ENCODE peak calls at places on chromosomes 3 and 15, in five cellular contexts. One of them, this sample, is unnamed.

GRCh38 chr15:52076889-52077781 is 35.4 kb downstream of the BCL2L10 start:
- DNase-seq in SK-N-DZ: no peak
- DNase-seq in stimulated activated CD8-positive, alpha-beta memory T cell treated with anti-CD3 and anti-CD28 coated beads, Interleukin-15, amount 100 ng/mL, for 4 hours: no peak
- DNase-seq in left ventricle myocardium superior: no peak
- DNase-seq in stimulated activated CD4-positive, alpha-beta T cell treated with anti-CD3 and anti-CD28 coated beads, Interleukin-2, amount 100 ng/mL, for 48 hours: no peak
- DNase-seq in this sample: no peak

GRCh38 chr3:27632431-27633223 is 89.5 kb downstream of the EOMES start:
- DNase-seq in stimulated activated CD4-positive, alpha-beta T cell treated with anti-CD3 and anti-CD28 coated beads, Interleukin-2, amount 100 ng/mL, for 48 hours: peak; percentile 30
- DNase-seq in stimulated activated CD8-positive, alpha-beta memory T cell treated with anti-CD3 and anti-CD28 coated beads, Interleukin-15, amount 100 ng/mL, for 4 hours: peak; percentile 23
- DNase-seq in left ventricle myocardium superior: peak; percentile 70
- DNase-seq in SK-N-DZ: peak; percentile 31
- DNase-seq in this sample: peak; percentile 4

GRCh38 chr15:67076147-67076843 is 10.9 kb downstream of the SMAD3 start:
- DNase-seq in stimulated activated CD8-positive, alpha-beta memory T cell treated with anti-CD3 and anti-CD28 coated beads, Interleukin-15, amount 100 ng/mL, for 4 hours: no peak
- DNase-seq in left ventricle myocardium superior: no peak
- DNase-seq in stimulated activated CD4-positive, alpha-beta T cell treated with anti-CD3 and anti-CD28 coated beads, Interleukin-2, amount 100 ng/mL, for 48 hours: no peak
- DNase-seq in SK-N-DZ: no peak
- DNase-seq in this sample: no peak

GRCh38 chr3:140859592-140860336 is 81.9 kb upstream of the SLC25A36 start:
- DNase-seq in left ventricle myocardium superior: no peak
- DNase-seq in SK-N-DZ: no peak
- DNase-seq in stimulated activated CD8-positive, alpha-beta memory T cell treated with anti-CD3 and anti-CD28 coated beads, Interleukin-15, amount 100 ng/mL, for 4 hours: no peak
- DNase-seq in stimulated activated CD4-positive, alpha-beta T cell treated with anti-CD3 and anti-CD28 coated beads, Interleukin-2, amount 100 ng/mL, for 48 hours: no peak
- DNase-seq in this sample: no peak

GRCh38 chr15:57962887-57963286 is 102.6 kb downstream of the ALDH1A2 start:
- DNase-seq in stimulated activated CD4-positive, alpha-beta T cell treated with anti-CD3 and anti-CD28 coated beads, Interleukin-2, amount 100 ng/mL, for 48 hours: no peak
- DNase-seq in SK-N-DZ: no peak
- DNase-seq in left ventricle myocardium superior: no peak
- DNase-seq in stimulated activated CD8-positive, alpha-beta memory T cell treated with anti-CD3 and anti-CD28 coated beads, Interleukin-15, amount 100 ng/mL, for 4 hours: no peak
- DNase-seq in this sample: no peak

GRCh38 chr15:57458255-57458850 is 82.0 kb downstream of the CGNL1 start:
- DNase-seq in stimulated activated CD8-positive, alpha-beta memory T cell treated with anti-CD3 and anti-CD28 coated beads, Interleukin-15, amount 100 ng/mL, for 4 hours: no peak
- DNase-seq in SK-N-DZ: peak; percentile 41
- DNase-seq in left ventricle myocardium superior: no peak
- DNase-seq in stimulated activated CD4-positive, alpha-beta T cell treated with anti-CD3 and anti-CD28 coated beads, Interleukin-2, amount 100 ng/mL, for 48 hours: no peak
- DNase-seq in this sample: no peak

GRCh38 chr3:40432793-40433192 is 24.3 kb upstream of the RPL14 start:
- DNase-seq in left ventricle myocardium superior: no peak
- DNase-seq in stimulated activated CD4-positive, alpha-beta T cell treated with anti-CD3 and anti-CD28 coated beads, Interleukin-2, amount 100 ng/mL, for 48 hours: no peak
- DNase-seq in stimulated activated CD8-positive, alpha-beta memory T cell treated with anti-CD3 and anti-CD28 coated beads, Interleukin-15, amount 100 ng/mL, for 4 hours: no peak
- DNase-seq in SK-N-DZ: no peak
- DNase-seq in this sample: no peak

GRCh38 chr15:78671626-78672211 is 30.7 kb upstream of the CHRNB4 start:
- DNase-seq in stimulated activated CD4-positive, alpha-beta T cell treated with anti-CD3 and anti-CD28 coated beads, Interleukin-2, amount 100 ng/mL, for 48 hours: no peak
- DNase-seq in SK-N-DZ: peak; percentile 100
- DNase-seq in left ventricle myocardium superior: no peak
- DNase-seq in stimulated activated CD8-positive, alpha-beta memory T cell treated with anti-CD3 and anti-CD28 coated beads, Interleukin-15, amount 100 ng/mL, for 4 hours: no peak
- DNase-seq in this sample: no peak

GRCh38 chr3:170467007-170467406 is 48.3 kb downstream of the CLDN11 start:
- DNase-seq in SK-N-DZ: no peak
- DNase-seq in left ventricle myocardium superior: no peak
- DNase-seq in stimulated activated CD8-positive, alpha-beta memory T cell treated with anti-CD3 and anti-CD28 coated beads, Interleukin-15, amount 100 ng/mL, for 4 hours: no peak
- DNase-seq in stimulated activated CD4-positive, alpha-beta T cell treated with anti-CD3 and anti-CD28 coated beads, Interleukin-2, amount 100 ng/mL, for 48 hours: no peak
- DNase-seq in this sample: no peak

GRCh38 chr15:57873564-57874209 is 167.2 kb downstream of the POLR2M start:
- DNase-seq in left ventricle myocardium superior: no peak
- DNase-seq in stimulated activated CD8-positive, alpha-beta memory T cell treated with anti-CD3 and anti-CD28 coated beads, Interleukin-15, amount 100 ng/mL, for 4 hours: no peak
- DNase-seq in stimulated activated CD4-positive, alpha-beta T cell treated with anti-CD3 and anti-CD28 coated beads, Interleukin-2, amount 100 ng/mL, for 48 hours: no peak
- DNase-seq in SK-N-DZ: no peak
- DNase-seq in this sample: no peak

GRCh38 chr15:23506762-23507161 is 58.7 kb upstream of the MKRN3 start:
- DNase-seq in left ventricle myocardium superior: no peak
- DNase-seq in stimulated activated CD8-positive, alpha-beta memory T cell treated with anti-CD3 and anti-CD28 coated beads, Interleukin-15, amount 100 ng/mL, for 4 hours: no peak
- DNase-seq in stimulated activated CD4-positive, alpha-beta T cell treated with anti-CD3 and anti-CD28 coated beads, Interleukin-2, amount 100 ng/mL, for 48 hours: no peak
- DNase-seq in SK-N-DZ: no peak
- DNase-seq in this sample: no peak

GRCh38 chr15:40092416-40093223 is 16.1 kb downstream of the BMF start:
- DNase-seq in SK-N-DZ: no peak
- DNase-seq in left ventricle myocardium superior: peak; percentile 83
- DNase-seq in stimulated activated CD8-positive, alpha-beta memory T cell treated with anti-CD3 and anti-CD28 coated beads, Interleukin-15, amount 100 ng/mL, for 4 hours: no peak
- DNase-seq in stimulated activated CD4-positive, alpha-beta T cell treated with anti-CD3 and anti-CD28 coated beads, Interleukin-2, amount 100 ng/mL, for 48 hours: no peak
- DNase-seq in this sample: no peak

GRCh38 chr3:59367150-59367549 is 317.3 kb upstream of the CFAP20DC start:
- DNase-seq in stimulated activated CD8-positive, alpha-beta memory T cell treated with anti-CD3 and anti-CD28 coated beads, Interleukin-15, amount 100 ng/mL, for 4 hours: no peak
- DNase-seq in stimulated activated CD4-positive, alpha-beta T cell treated with anti-CD3 and anti-CD28 coated beads, Interleukin-2, amount 100 ng/mL, for 48 hours: no peak
- DNase-seq in left ventricle myocardium superior: no peak
- DNase-seq in SK-N-DZ: no peak
- DNase-seq in this sample: no peak

GRCh38 chr3:76199382-76199781 is 414.0 kb upstream of the ZNF717 start:
- DNase-seq in left ventricle myocardium superior: no peak
- DNase-seq in stimulated activated CD8-positive, alpha-beta memory T cell treated with anti-CD3 and anti-CD28 coated beads, Interleukin-15, amount 100 ng/mL, for 4 hours: no peak
- DNase-seq in stimulated activated CD4-positive, alpha-beta T cell treated with anti-CD3 and anti-CD28 coated beads, Interleukin-2, amount 100 ng/mL, for 48 hours: no peak
- DNase-seq in SK-N-DZ: no peak
- DNase-seq in this sample: no peak

GRCh38 chr3:29696311-29696710 is 415.4 kb downstream of the RBMS3 start:
- DNase-seq in stimulated activated CD4-positive, alpha-beta T cell treated with anti-CD3 and anti-CD28 coated beads, Interleukin-2, amount 100 ng/mL, for 48 hours: no peak
- DNase-seq in stimulated activated CD8-positive, alpha-beta memory T cell treated with anti-CD3 and anti-CD28 coated beads, Interleukin-15, amount 100 ng/mL, for 4 hours: no peak
- DNase-seq in SK-N-DZ: no peak
- DNase-seq in left ventricle myocardium superior: no peak
- DNase-seq in this sample: no peak

GRCh38 chr3:87553058-87553457 is 276.7 kb upstream of the POU1F1 start:
- DNase-seq in SK-N-DZ: no peak
- DNase-seq in left ventricle myocardium superior: no peak
- DNase-seq in stimulated activated CD4-positive, alpha-beta T cell treated with anti-CD3 and anti-CD28 coated beads, Interleukin-2, amount 100 ng/mL, for 48 hours: no peak
- DNase-seq in stimulated activated CD8-positive, alpha-beta memory T cell treated with anti-CD3 and anti-CD28 coated beads, Interleukin-15, amount 100 ng/mL, for 4 hours: no peak
- DNase-seq in this sample: no peak

GRCh38 chr3:113084777-113085176 is 94.0 kb downstream of the GTPBP8 start:
- DNase-seq in left ventricle myocardium superior: peak; percentile 41
- DNase-seq in SK-N-DZ: no peak
- DNase-seq in stimulated activated CD4-positive, alpha-beta T cell treated with anti-CD3 and anti-CD28 coated beads, Interleukin-2, amount 100 ng/mL, for 48 hours: no peak
- DNase-seq in stimulated activated CD8-positive, alpha-beta memory T cell treated with anti-CD3 and anti-CD28 coated beads, Interleukin-15, amount 100 ng/mL, for 4 hours: no peak
- DNase-seq in this sample: no peak

GRCh38 chr3:8757551-8758518 is 11.6 kb downstream of the OXTR start:
- DNase-seq in stimulated activated CD8-positive, alpha-beta memory T cell treated with anti-CD3 and anti-CD28 coated beads, Interleukin-15, amount 100 ng/mL, for 4 hours: no peak
- DNase-seq in SK-N-DZ: no peak
- DNase-seq in left ventricle myocardium superior: no peak
- DNase-seq in stimulated activated CD4-positive, alpha-beta T cell treated with anti-CD3 and anti-CD28 coated beads, Interleukin-2, amount 100 ng/mL, for 48 hours: no peak
- DNase-seq in this sample: no peak

GRCh38 chr15:89399070-89399389 is 64.4 kb upstream of the POLG start:
- DNase-seq in left ventricle myocardium superior: no peak
- DNase-seq in SK-N-DZ: no peak
- DNase-seq in stimulated activated CD8-positive, alpha-beta memory T cell treated with anti-CD3 and anti-CD28 coated beads, Interleukin-15, amount 100 ng/mL, for 4 hours: no peak
- DNase-seq in stimulated activated CD4-positive, alpha-beta T cell treated with anti-CD3 and anti-CD28 coated beads, Interleukin-2, amount 100 ng/mL, for 48 hours: no peak
- DNase-seq in this sample: no peak

GRCh38 chr3:97658670-97659285 is 105.8 kb upstream of the ARL6 start:
- DNase-seq in stimulated activated CD4-positive, alpha-beta T cell treated with anti-CD3 and anti-CD28 coated beads, Interleukin-2, amount 100 ng/mL, for 48 hours: no peak
- DNase-seq in left ventricle myocardium superior: no peak
- DNase-seq in SK-N-DZ: peak; percentile 55
- DNase-seq in stimulated activated CD8-positive, alpha-beta memory T cell treated with anti-CD3 and anti-CD28 coated beads, Interleukin-15, amount 100 ng/mL, for 4 hours: no peak
- DNase-seq in this sample: no peak

GRCh38 chr3:140216249-140216648 is 281.3 kb downstream of the CLSTN2 start:
- DNase-seq in stimulated activated CD4-positive, alpha-beta T cell treated with anti-CD3 and anti-CD28 coated beads, Interleukin-2, amount 100 ng/mL, for 48 hours: no peak
- DNase-seq in left ventricle myocardium superior: no peak
- DNase-seq in stimulated activated CD8-positive, alpha-beta memory T cell treated with anti-CD3 and anti-CD28 coated beads, Interleukin-15, amount 100 ng/mL, for 4 hours: no peak
- DNase-seq in SK-N-DZ: peak; percentile 5
- DNase-seq in this sample: no peak

GRCh38 chr3:143445118-143445517 is 325.5 kb downstream of the CHST2 start:
- DNase-seq in stimulated activated CD4-positive, alpha-beta T cell treated with anti-CD3 and anti-CD28 coated beads, Interleukin-2, amount 100 ng/mL, for 48 hours: no peak
- DNase-seq in SK-N-DZ: no peak
- DNase-seq in left ventricle myocardium superior: no peak
- DNase-seq in stimulated activated CD8-positive, alpha-beta memory T cell treated with anti-CD3 and anti-CD28 coated beads, Interleukin-15, amount 100 ng/mL, for 4 hours: no peak
- DNase-seq in this sample: no peak

GRCh38 chr3:62134061-62134496 is 239.3 kb downstream of the FEZF2 start:
- DNase-seq in left ventricle myocardium superior: peak; percentile 74
- DNase-seq in SK-N-DZ: no peak
- DNase-seq in stimulated activated CD8-positive, alpha-beta memory T cell treated with anti-CD3 and anti-CD28 coated beads, Interleukin-15, amount 100 ng/mL, for 4 hours: no peak
- DNase-seq in stimulated activated CD4-positive, alpha-beta T cell treated with anti-CD3 and anti-CD28 coated beads, Interleukin-2, amount 100 ng/mL, for 48 hours: no peak
- DNase-seq in this sample: no peak

GRCh38 chr3:154970796-154971195 is 109.3 kb upstream of the MME start:
- DNase-seq in SK-N-DZ: no peak
- DNase-seq in left ventricle myocardium superior: no peak
- DNase-seq in stimulated activated CD4-positive, alpha-beta T cell treated with anti-CD3 and anti-CD28 coated beads, Interleukin-2, amount 100 ng/mL, for 48 hours: no peak
- DNase-seq in stimulated activated CD8-positive, alpha-beta memory T cell treated with anti-CD3 and anti-CD28 coated beads, Interleukin-15, amount 100 ng/mL, for 4 hours: no peak
- DNase-seq in this sample: no peak

This sample was measured in esophagus squamous epithelium.